ENCODE peak calls at places on chromosomes 2 and 18, in five cellular contexts. T is nephron progenitor cell, C is heart right ventricle, K is PC-9, J is keratinocyte. S is an unnamed sample.

GRCh38 chr18:3209859-3210569 is 9.8 kb downstream of the MYOM1 start:
- DNase-seq in T (no peak), C (no peak), K (peak), J (no peak), S (no peak)

GRCh38 chr2:228657807-228658402 is 476.4 kb upstream of the SPHKAP start:
- DNase-seq in T (no peak), C (no peak), K (peak), J (no peak), S (no peak)

GRCh38 chr2:42888846-42889245 is 96.5 kb upstream of the HAAO start:
- DNase-seq in T (no peak), C (no peak), K (no peak), J (no peak), S (no peak)

GRCh38 chr2:61726456-61727209 is 127.2 kb downstream of the FAM161A start:
- DNase-seq in T (no peak), C (no peak), K (no peak), J (no peak), S (no peak)

GRCh38 chr2:32058130-32058529 is 5.2 kb upstream of the SPAST start:
- DNase-seq in T (no peak), C (no peak), K (peak), J (no peak), S (no peak)

GRCh38 chr2:156537147-156537546 is 101.0 kb downstream of the GPD2 start:
- DNase-seq in T (no peak), C (no peak), K (no peak), J (no peak), S (no peak)

GRCh38 chr2:16774980-16775963 is 109.6 kb upstream of the CYRIA start:
- DNase-seq in T (peak), C (no peak), K (peak), J (no peak), S (peak)

GRCh38 chr2:40287201-40287600 is 164.7 kb downstream of the SLC8A1 start:
- DNase-seq in T (no peak), C (no peak), K (no peak), J (no peak), S (no peak)

GRCh38 chr2:138094031-138094430 is 129.8 kb downstream of the HNMT start:
- DNase-seq in T (no peak), C (no peak), K (no peak), J (no peak), S (no peak)

GRCh38 chr18:47911877-47912276 is 18.6 kb downstream of the SMAD2 start:
- DNase-seq in T (no peak), C (no peak), K (no peak), J (no peak), S (no peak)

GRCh38 chr2:66507673-66508127 is 72.8 kb downstream of the MEIS1 start:
- DNase-seq in T (peak), C (no peak), K (no peak), J (no peak), S (no peak)

GRCh38 chr2:163716101-163716500 is 19.7 kb downstream of the FIGN start:
- DNase-seq in T (no peak), C (no peak), K (no peak), J (no peak), S (no peak)

GRCh38 chr2:163723352-163723751 is 12.5 kb downstream of the FIGN start:
- DNase-seq in T (no peak), C (no peak), K (no peak), J (no peak), S (no peak)

GRCh38 chr2:163717474-163717873 is 18.3 kb downstream of the FIGN start:
- DNase-seq in T (no peak), C (no peak), K (no peak), J (no peak), S (no peak)

GRCh38 chr2:163717993-163718680 is 17.7 kb downstream of the FIGN start:
- DNase-seq in T (no peak), C (no peak), K (no peak), J (no peak), S (no peak)

DNA sequence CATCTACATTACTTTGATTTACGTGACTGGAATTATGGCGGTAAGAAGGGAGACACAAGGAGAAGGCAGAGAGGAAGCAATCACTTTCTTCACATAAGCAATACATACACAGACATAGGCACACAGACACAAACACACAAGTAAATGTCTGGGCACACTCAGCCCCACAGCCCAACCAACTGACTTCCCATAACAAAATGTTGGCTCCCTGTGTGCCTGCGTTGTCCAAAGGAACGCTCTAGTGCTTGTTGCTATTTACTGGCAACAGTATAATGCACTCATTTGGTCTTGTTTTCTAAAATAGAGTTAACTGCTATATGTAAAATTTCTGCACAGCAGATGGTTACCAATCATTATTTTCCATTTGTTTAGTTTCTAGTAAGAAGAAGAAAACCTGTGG is 16.5 kb downstream of the FIGN start:
- DNase-seq in T (no peak), C (no peak), K (no peak), J (no peak), S (no peak)
- TF ChIP-seq CTCF in T (no peak), C (no peak), K (no peak), J (no peak), S (no peak)

GRCh38 chr2:167264380-167264779 is 376.1 kb downstream of the XIRP2 start:
- DNase-seq in T (no peak), C (no peak), K (no peak), J (no peak), S (peak)
- TF ChIP-seq CTCF in T (peak), C (peak), K (peak), J (peak), S (peak)

GRCh38 chr2:136378712-136379595 is 261.0 kb upstream of the CXCR4 start:
- DNase-seq in T (peak), C (peak), K (no peak), J (no peak), S (peak)

GRCh38 chr2:136383161-136383560 is 265.2 kb upstream of the CXCR4 start:
- DNase-seq in T (no peak), C (no peak), K (no peak), J (no peak), S (no peak)

GRCh38 chr2:136381245-136381644 is 263.3 kb upstream of the CXCR4 start:
- DNase-seq in T (no peak), C (no peak), K (no peak), J (no peak), S (no peak)

GRCh38 chr2:136384541-136385303 is 266.8 kb upstream of the CXCR4 start:
- DNase-seq in T (peak), C (no peak), K (no peak), J (no peak), S (peak)

DNA sequence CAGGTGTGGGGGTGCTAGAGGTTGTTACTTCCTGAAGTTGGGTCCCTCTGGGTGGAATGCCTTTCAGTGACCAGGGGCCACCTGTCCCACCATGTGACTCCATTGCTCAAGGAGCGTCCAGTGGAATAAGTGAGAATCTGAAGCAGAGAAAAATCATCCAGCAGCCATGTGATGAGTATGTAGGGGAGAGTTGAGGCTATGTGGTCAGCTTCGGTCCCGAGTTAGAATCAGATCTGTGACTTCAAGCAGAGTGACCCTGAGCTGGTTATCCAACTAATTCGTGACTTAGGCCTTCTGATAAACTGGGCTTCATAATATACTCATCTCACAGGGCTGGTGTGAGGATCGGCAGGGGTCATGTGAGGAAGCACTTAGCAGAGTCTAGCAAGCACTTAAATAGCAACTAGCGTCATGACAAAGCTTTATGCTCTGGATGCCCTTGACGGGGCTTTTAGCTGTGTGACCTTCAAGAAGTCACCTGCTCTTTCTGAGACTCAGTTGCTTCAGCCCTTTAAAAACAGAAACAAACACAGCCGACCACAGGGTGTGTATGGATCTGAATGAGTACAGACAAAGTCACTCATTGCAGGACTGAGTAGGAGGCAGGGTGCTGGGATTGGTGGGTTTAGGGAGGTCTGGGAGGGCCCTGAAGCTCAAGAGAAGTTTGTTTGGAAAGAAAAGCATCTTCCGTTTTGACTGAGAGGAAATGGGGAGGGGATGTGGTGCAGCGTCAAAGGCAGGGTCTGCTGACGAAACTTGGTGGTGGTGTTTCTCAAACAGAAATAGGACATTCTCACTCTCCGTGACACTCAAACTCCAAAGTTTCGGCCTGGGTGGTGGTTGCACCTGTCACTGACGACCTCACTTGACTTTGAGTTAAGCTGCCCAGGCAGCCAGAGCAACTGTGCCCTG is 264.0 kb upstream of the CXCR4 start:
- DNase-seq in T (no peak), C (no peak), K (no peak), J (no peak), S (no peak)
- TF ChIP-seq CTCF in T (no peak), C (no peak), K (no peak), J (no peak), S (no peak)

DNA sequence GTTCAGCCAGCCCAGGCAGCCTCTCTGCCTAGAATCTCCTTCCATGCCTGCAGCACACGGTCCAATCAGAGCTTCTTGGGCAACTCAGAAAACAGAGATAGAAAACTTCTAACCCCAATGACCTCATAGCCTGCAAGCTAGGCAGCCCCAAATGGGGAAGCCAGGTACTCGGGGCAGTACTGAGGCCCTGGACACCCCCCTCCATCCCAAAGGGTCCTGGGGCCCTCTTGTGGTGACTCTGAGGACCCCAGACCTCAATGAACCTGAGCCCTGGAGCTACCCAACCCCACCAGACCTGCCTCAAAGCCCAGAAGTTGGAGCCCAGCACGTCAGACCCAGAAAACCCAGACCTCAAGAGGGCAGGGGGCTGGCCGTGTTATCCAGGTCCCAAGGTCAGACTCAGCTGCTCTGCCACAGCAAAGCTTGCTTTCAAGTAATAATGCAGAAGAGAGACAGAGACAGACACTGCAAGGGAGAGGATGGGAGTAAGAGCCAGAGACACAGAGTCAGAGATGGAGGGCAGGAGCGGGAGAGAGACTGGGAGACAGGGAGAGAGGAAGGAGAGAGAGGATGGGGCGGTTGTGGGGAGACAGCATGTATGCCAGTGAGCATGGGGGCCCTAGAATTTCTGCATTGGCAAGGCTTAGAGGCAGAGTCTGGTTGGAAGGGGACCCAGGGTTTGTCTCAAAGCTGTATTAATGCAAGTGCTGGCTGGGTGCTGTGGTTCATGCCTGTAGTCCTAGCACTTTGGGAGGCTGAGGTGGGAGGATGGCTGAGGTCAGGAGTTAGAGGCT is 28.2 kb downstream of the SERTAD2 start:
- DNase-seq in T (no peak), C (no peak), K (no peak), J (no peak), S (no peak)
- TF ChIP-seq CTCF in T (no peak), C (no peak), K (no peak), J (peak), S (no peak)

S was measured in endothelial cell.